ENCODE peak calls at places on chromosomes 6 and 20, in eight cellular contexts. One of them, this sample, is unnamed.

GRCh38 chr6:29426654-29427053 is 11.9 kb downstream of the OR12D1 start:
- DNase-seq in right cardiac atrium: no peak
- DNase-seq in iPS-NIHi11: no peak
- DNase-seq in tibial artery: no peak
- DNase-seq in stimulated activated CD4-positive, alpha-beta T cell treated with anti-CD3 and anti-CD28 coated beads, TNF-alpha, amount 100 ng/mL, for 1 hour: no peak
- DNase-seq in cardiac fibroblast: no peak
- DNase-seq in left colon: no peak
- DNase-seq in osteoblast: no peak
- DNase-seq in this sample: no peak

GRCh38 chr6:16301511-16301910 is 63.1 kb downstream of the GMPR start:
- DNase-seq in right cardiac atrium: no peak
- DNase-seq in cardiac fibroblast: no peak
- DNase-seq in tibial artery: peak
- DNase-seq in osteoblast: no peak
- DNase-seq in iPS-NIHi11: no peak
- DNase-seq in left colon: no peak
- DNase-seq in stimulated activated CD4-positive, alpha-beta T cell treated with anti-CD3 and anti-CD28 coated beads, TNF-alpha, amount 100 ng/mL, for 1 hour: no peak
- DNase-seq in this sample: no peak

GRCh38 chr20:36785308-36785707 is 11.7 kb upstream of the DSN1 start:
- DNase-seq in iPS-NIHi11: no peak
- DNase-seq in stimulated activated CD4-positive, alpha-beta T cell treated with anti-CD3 and anti-CD28 coated beads, TNF-alpha, amount 100 ng/mL, for 1 hour: no peak
- DNase-seq in left colon: no peak
- DNase-seq in cardiac fibroblast: no peak
- DNase-seq in tibial artery: no peak
- DNase-seq in right cardiac atrium: no peak
- DNase-seq in osteoblast: peak
- DNase-seq in this sample: no peak

GRCh38 chr6:47780510-47781356 is 1.1 kb upstream of the OPN5 start:
- DNase-seq in right cardiac atrium: peak
- DNase-seq in stimulated activated CD4-positive, alpha-beta T cell treated with anti-CD3 and anti-CD28 coated beads, TNF-alpha, amount 100 ng/mL, for 1 hour: no peak
- DNase-seq in cardiac fibroblast: peak
- DNase-seq in left colon: no peak
- DNase-seq in iPS-NIHi11: peak
- DNase-seq in osteoblast: peak
- DNase-seq in tibial artery: no peak
- DNase-seq in this sample: peak

GRCh38 chr6:44245912-44246662 is 814 bp upstream of the HSP90AB1 start:
- DNase-seq in iPS-NIHi11: peak
- DNase-seq in tibial artery: peak
- DNase-seq in osteoblast: peak
- DNase-seq in left colon: peak
- DNase-seq in stimulated activated CD4-positive, alpha-beta T cell treated with anti-CD3 and anti-CD28 coated beads, TNF-alpha, amount 100 ng/mL, for 1 hour: peak
- DNase-seq in right cardiac atrium: peak
- DNase-seq in cardiac fibroblast: peak
- DNase-seq in this sample: peak

GRCh38 chr6:167882244-167882643 is 55.5 kb downstream of the AFDN start:
- DNase-seq in tibial artery: no peak
- DNase-seq in right cardiac atrium: no peak
- DNase-seq in iPS-NIHi11: no peak
- DNase-seq in left colon: no peak
- DNase-seq in cardiac fibroblast: no peak
- DNase-seq in osteoblast: no peak
- DNase-seq in stimulated activated CD4-positive, alpha-beta T cell treated with anti-CD3 and anti-CD28 coated beads, TNF-alpha, amount 100 ng/mL, for 1 hour: no peak
- DNase-seq in this sample: no peak

GRCh38 chr6:28597217-28597835 is 71.6 kb downstream of the GPX5 start:
- DNase-seq in iPS-NIHi11: peak
- DNase-seq in stimulated activated CD4-positive, alpha-beta T cell treated with anti-CD3 and anti-CD28 coated beads, TNF-alpha, amount 100 ng/mL, for 1 hour: no peak
- DNase-seq in tibial artery: no peak
- DNase-seq in osteoblast: peak
- DNase-seq in right cardiac atrium: peak
- DNase-seq in left colon: no peak
- DNase-seq in cardiac fibroblast: peak
- DNase-seq in this sample: peak

GRCh38 chr6:46407785-46408530 is 83.3 kb downstream of the RCAN2 start:
- DNase-seq in cardiac fibroblast: no peak
- DNase-seq in iPS-NIHi11: no peak
- DNase-seq in stimulated activated CD4-positive, alpha-beta T cell treated with anti-CD3 and anti-CD28 coated beads, TNF-alpha, amount 100 ng/mL, for 1 hour: no peak
- DNase-seq in tibial artery: no peak
- DNase-seq in osteoblast: no peak
- DNase-seq in left colon: no peak
- DNase-seq in right cardiac atrium: peak
- DNase-seq in this sample: no peak

GRCh38 chr20:35883341-35883777 is 70.9 kb downstream of the SCAND1 start:
- DNase-seq in osteoblast: no peak
- DNase-seq in cardiac fibroblast: peak
- DNase-seq in right cardiac atrium: no peak
- DNase-seq in iPS-NIHi11: no peak
- DNase-seq in left colon: no peak
- DNase-seq in tibial artery: no peak
- DNase-seq in stimulated activated CD4-positive, alpha-beta T cell treated with anti-CD3 and anti-CD28 coated beads, TNF-alpha, amount 100 ng/mL, for 1 hour: no peak
- DNase-seq in this sample: no peak

This sample was measured in RKO.